ENCODE peak calls at places on chromosomes 16 and 17, in eight cellular contexts. G is fibroblast of lung, A is IMR-90, L is colonic mucosa, V is mammary epithelial cell, N is PC-3, F is Karpas-422, I is neuronal stem cell. K is an unnamed sample. For H3K4me1, the result is how much of the 10 kb centered on the place peaks cover.

GRCh38 chr17:50113624-50114320 is 16.2 kb downstream of the SAMD14 start:
- DNase-seq in G (no peak), A (no peak), L (no peak), V (no peak), N (no peak), F (no peak), I (no peak), K (no peak)

GRCh38 chr16:88353691-88354090 is 29.1 kb upstream of the ZNF469 start:
- DNase-seq in G (no peak), A (no peak), L (no peak), V (no peak), N (no peak), F (no peak), I (no peak), K (no peak)

GRCh38 chr16:4659363-4660353 is 33.7 kb upstream of the NUDT16L1 start:
- DNase-seq in G (no peak), A (no peak), L (no peak), V (no peak), N (no peak), F (no peak), I (no peak), K (no peak)

GRCh38 chr17:378068-378467 is 25.5 kb upstream of the RPH3AL start:
- DNase-seq in G (no peak), A (no peak), L (no peak), V (no peak), N (no peak), F (no peak), I (no peak), K (no peak)

GRCh38 chr17:55420776-55421178 is 858 bp downstream of the MMD start:
- DNase-seq in G (peak), A (no peak), L (peak), V (peak), N (peak), F (peak), I (peak), K (peak)

GRCh38 chr17:56596741-56597494 is 3.4 kb downstream of the NOG start:
- DNase-seq in G (no peak), A (no peak), L (no peak), V (no peak), N (no peak), F (no peak), I (peak), K (peak)

GRCh38 chr17:79036609-79037008 is 12.6 kb downstream of the C1QTNF1 start:
- DNase-seq in G (peak), A (peak), L (no peak), V (peak), N (peak), F (no peak), I (no peak), K (peak)

GRCh38 chr17:61371606-61372005 is 28.0 kb upstream of the TBX2 start:
- DNase-seq in G (no peak), A (no peak), L (no peak), V (no peak), N (no peak), F (no peak), I (no peak), K (no peak)

GRCh38 chr17:16378631-16379282 is 2.1 kb upstream of the UBB start:
- DNase-seq in G (no peak), A (no peak), L (peak), V (peak), N (peak), F (no peak), I (no peak), K (no peak)

GRCh38 chr17:28379814-28380571 is 8.5 kb downstream of the SARM1 start:
- DNase-seq in G (no peak), A (peak), L (no peak), V (peak), N (peak), F (no peak), I (no peak), K (peak)

GRCh38 chr16:69930117-69930776 is 20.9 kb upstream of the CLEC18A start:
- DNase-seq in G (peak), A (peak), L (peak), V (peak), N (peak), F (peak), I (peak), K (peak)

GRCh38 chr16:12503201-12503600 is 300.5 kb downstream of the CPPED1 start:
- DNase-seq in G (no peak), A (no peak), L (no peak), V (no peak), N (no peak), F (no peak), I (no peak), K (no peak)

GRCh38 chr16:21145738-21146137 is 4.9 kb downstream of the DNAH3 start:
- DNase-seq in G (no peak), A (no peak), L (no peak), V (no peak), N (no peak), F (no peak), I (no peak), K (no peak)

GRCh38 chr17:76641501-76641900 is 2.1 kb downstream of the ST6GALNAC1 start:
- DNase-seq in G (no peak), A (no peak), L (peak), V (peak), N (peak), F (no peak), I (no peak), K (no peak)

GRCh38 chr16:57956270-57956808 is 14.6 kb downstream of the CNGB1 start:
- DNase-seq in G (no peak), A (no peak), L (no peak), V (no peak), N (no peak), F (no peak), I (no peak), K (no peak)

GRCh38 chr16:85437161-85438052 is 175.7 kb upstream of the GSE1 start:
- DNase-seq in G (peak), A (no peak), L (peak), V (no peak), N (no peak), F (no peak), I (no peak), K (no peak)

GRCh38 chr17:39165178-39165843 is 650 bp downstream of the ARL5C start:
- DNase-seq in G (no peak), A (no peak), L (no peak), V (no peak), N (no peak), F (no peak), I (peak), K (peak)

GRCh38 chr16:77273815-77274214 is 74.6 kb downstream of the SYCE1L start:
- DNase-seq in G (peak), A (no peak), L (no peak), V (peak), N (peak), F (no peak), I (no peak), K (no peak)

GRCh38 chr17:55072910-55073309 is 104.3 kb downstream of the STXBP4 start:
- DNase-seq in G (no peak), A (peak), L (no peak), V (no peak), N (no peak), F (no peak), I (no peak), K (no peak)

GRCh38 chr16:68835970-68836369 is 7.4 kb upstream of the TANGO6 start:
- DNase-seq in G (no peak), A (no peak), L (no peak), V (no peak), N (no peak), F (no peak), I (no peak), K (no peak)

GRCh38 chr16:76854234-76854633 is 336.8 kb upstream of the MON1B start:
- DNase-seq in G (peak), A (no peak), L (no peak), V (no peak), N (peak), F (peak), I (no peak), K (peak)

GRCh38 chr16:77675464-77676324 is 46.6 kb upstream of the NUDT7 start:
- DNase-seq in G (peak), A (peak), L (peak), V (peak), N (peak), F (peak), I (peak), K (peak)

GRCh38 chr17:52027620-52028019 is 130.9 kb downstream of the CA10 start:
- DNase-seq in G (no peak), A (no peak), L (no peak), V (peak), N (peak), F (no peak), I (no peak), K (peak)

GRCh38 chr17:43015579-43015978 is 6.6 kb downstream of the VAT1 start:
- DNase-seq in G (peak), A (no peak), L (no peak), V (no peak), N (no peak), F (no peak), I (no peak), K (no peak)

GRCh38 chr17:15659663-15660062 is 24.4 kb downstream of the TRIM16 start:
- DNase-seq in G (no peak), A (no peak), L (no peak), V (peak), N (peak), F (peak), I (no peak), K (peak)

GRCh38 chr17:74950207-74950606 is 14.5 kb downstream of the OTOP3 start:
- DNase-seq in G (no peak), A (no peak), L (no peak), V (no peak), N (peak), F (no peak), I (no peak), K (no peak)

GRCh38 chr16:59690216-59690615 is 956.1 kb upstream of the GOT2 start:
- DNase-seq in G (no peak), A (no peak), L (no peak), V (no peak), N (no peak), F (no peak), I (no peak), K (no peak)

GRCh38 chr17:19508327-19508867 is 25.3 kb upstream of the SLC47A1 start:
- DNase-seq in G (no peak), A (no peak), L (peak), V (no peak), N (no peak), F (peak), I (no peak), K (no peak)

GRCh38 chr16:80122155-80122554 is 418.6 kb upstream of the DYNLRB2 start:
- DNase-seq in G (peak), A (no peak), L (peak), V (no peak), N (no peak), F (no peak), I (no peak), K (peak)

GRCh38 chr17:69558796-69559195 is 144.3 kb downstream of the MAP2K6 start:
- DNase-seq in G (no peak), A (no peak), L (no peak), V (no peak), N (peak), F (no peak), I (no peak), K (no peak)

GRCh38 chr17:80613732-80614071 is 69.1 kb downstream of the RPTOR start:
- DNase-seq in G (no peak), A (no peak), L (no peak), V (no peak), N (no peak), F (no peak), I (no peak), K (no peak)

DNA sequence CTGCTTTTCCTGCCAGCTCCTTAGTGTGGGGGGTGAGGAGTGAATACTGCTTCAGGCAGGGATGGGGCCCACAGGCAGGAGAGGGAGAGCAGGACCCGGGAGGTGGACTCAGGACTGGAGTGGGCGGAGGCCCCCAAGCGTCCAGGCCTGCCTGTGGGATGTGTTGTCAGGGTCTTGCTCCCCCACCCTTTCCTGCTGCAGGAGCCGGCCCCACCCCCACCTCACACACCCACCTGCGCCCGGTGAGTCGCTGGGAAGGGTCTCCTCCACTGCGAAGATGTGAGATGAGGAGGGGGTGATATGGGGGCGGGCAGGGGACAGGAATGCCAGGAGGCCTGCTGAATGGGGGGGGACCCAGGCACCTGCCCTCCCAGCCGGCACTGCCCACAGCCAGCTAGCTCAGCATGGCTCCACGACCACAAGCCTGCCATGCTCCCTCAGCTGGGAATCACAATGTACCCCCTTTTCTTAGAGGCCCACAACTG is 1.1 kb downstream of the FAM171A2 start:
- DNase-seq in G (no peak), A (no peak), L (no peak), V (no peak), N (no peak), F (no peak), I (no peak), K (peak)
- H3K4me3 ChIP-seq in G (peak), A (peak), L (peak), V (peak), N (peak), F (peak), I (peak), K (peak)

GRCh38 chr17:63836811-63837210 is 5.7 kb downstream of the SMARCD2 start:
- DNase-seq in G (no peak), A (no peak), L (no peak), V (no peak), N (no peak), F (no peak), I (no peak), K (no peak)
- H3K4me1 ChIP-seq in G (under half), A (under half), L (under half), V (under half), N (under half), F (under half), I (under half), K (half or more)

GRCh38 chr16:86593913-86594312 is 15.6 kb downstream of the FOXL1 start:
- DNase-seq in G (no peak), A (no peak), L (no peak), V (no peak), N (no peak), F (no peak), I (no peak), K (no peak)
- H3K9ac ChIP-seq in G (no peak), A (no peak), L (no peak), V (no peak), N (peak), F (no peak), I (no peak), K (no peak)

GRCh38 chr17:47203984-47204721 is 5.0 kb upstream of the MYL4 start:
- DNase-seq in G (no peak), A (peak), L (no peak), V (peak), N (no peak), F (peak), I (no peak), K (no peak)
- H3K4me3 ChIP-seq in G (no peak), A (no peak), L (no peak), V (no peak), N (no peak), F (peak), I (no peak), K (peak)

DNA sequence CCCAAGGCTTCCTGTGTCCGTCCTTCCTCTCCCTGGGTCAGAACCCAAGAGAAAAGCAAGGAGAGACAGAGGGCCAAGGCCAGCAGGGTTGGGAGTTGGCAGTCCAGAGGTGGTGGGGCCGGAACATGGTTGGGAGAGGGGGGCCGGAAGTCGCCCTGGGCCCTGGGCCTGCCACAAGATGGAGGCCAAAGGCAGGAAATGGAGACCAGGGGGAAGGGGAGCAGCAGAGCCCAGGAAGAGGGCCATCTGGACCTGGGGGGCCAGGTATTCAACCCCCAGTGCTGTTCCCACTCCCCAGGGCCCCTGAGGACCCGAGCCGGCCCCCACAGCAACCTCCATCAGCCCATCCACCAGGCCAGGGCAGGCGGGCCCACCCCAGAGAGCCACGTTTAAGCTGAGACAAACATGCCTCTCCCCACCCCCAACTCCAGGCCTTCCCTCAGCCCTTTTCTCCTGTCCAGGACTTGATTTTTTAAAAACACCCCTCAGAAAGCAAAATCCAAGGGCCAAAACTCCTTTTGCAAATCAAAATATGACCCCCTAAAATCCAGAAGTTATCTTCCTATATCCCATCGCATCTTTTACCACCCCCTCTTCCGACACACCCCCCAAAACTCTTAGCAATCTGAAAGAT is 4.4 kb upstream of the BCL6B start:
- DNase-seq in G (no peak), A (no peak), L (peak), V (no peak), N (no peak), F (no peak), I (no peak), K (no peak)
- H3K4me1 ChIP-seq in G (under half), A (under half), L (under half), V (under half), N (under half), F (under half), I (under half), K (half or more)